ENCODE peak calls at places on chromosomes 4 and X, in eight cellular contexts. A is mammary epithelial cell, D is ovary, L is astrocyte, F is SJSA1, Y is GM23248, K is H7, V is K562. W is an unnamed sample. For H3K27me3, the result is how much of the 10 kb centered on the place peaks cover.

GRCh38 chrX:129961180-129962083 is 21.0 kb upstream of the BCORL1 start:
- DNase-seq in D (no peak), L (no peak), A (peak), V (peak), F (peak), Y (peak), K (peak), W (peak)

GRCh38 chrX:134377537-134377936 is 82.4 kb upstream of the HPRT1 start:
- DNase-seq in K (no peak), L (peak), F (peak), D (no peak), V (peak), A (peak), Y (peak), W (peak)

GRCh38 chr4:26212528-26212927 is 108.3 kb upstream of the RBPJ start:
- DNase-seq in L (no peak), F (no peak), A (no peak), D (no peak), K (no peak), V (no peak), Y (no peak), W (no peak)

GRCh38 chrX:69501433-69501832 is 2.7 kb upstream of the NALF2 start:
- DNase-seq in Y (no peak), A (no peak), V (peak), D (no peak), K (peak), L (no peak), F (no peak), W (peak)

GRCh38 chrX:154002215-154002719 is 17.4 kb downstream of the IRAK1 start:
- DNase-seq in Y (peak), K (no peak), L (peak), D (no peak), V (peak), F (no peak), A (no peak), W (no peak)

GRCh38 chr4:100257567-100257966 is 67.3 kb upstream of the DDIT4L start:
- DNase-seq in L (no peak), A (peak), Y (no peak), F (no peak), D (no peak), V (no peak), K (no peak), W (no peak)

GRCh38 chr4:168408620-168409019 is 71.7 kb downstream of the DDX60L start:
- DNase-seq in A (peak), Y (peak), F (peak), K (no peak), D (peak), L (peak), V (no peak), W (peak)

GRCh38 chr4:75248770-75249467 is 265.3 kb downstream of the RCHY1 start:
- DNase-seq in K (no peak), V (no peak), L (no peak), D (no peak), F (no peak), A (peak), Y (no peak), W (no peak)

GRCh38 chr4:155392486-155393184 is 15.9 kb upstream of the MAP9 start:
- DNase-seq in D (no peak), V (no peak), K (no peak), F (peak), Y (peak), L (peak), A (peak), W (peak)

GRCh38 chrX:72038868-72039267 is 92.8 kb downstream of the RTL5 start:
- DNase-seq in V (no peak), D (no peak), A (no peak), K (no peak), F (no peak), Y (no peak), L (no peak), W (no peak)

GRCh38 chrX:40100537-40101429 is 3.0 kb upstream of the BCOR start:
- DNase-seq in L (no peak), D (no peak), A (no peak), K (peak), V (no peak), Y (no peak), F (no peak), W (no peak)

GRCh38 chr4:2284161-2284933 is 22.4 kb upstream of the MXD4 start:
- DNase-seq in V (no peak), D (no peak), K (no peak), Y (no peak), F (no peak), L (no peak), A (no peak), W (no peak)

GRCh38 chr4:126697748-126698147 is 935.0 kb upstream of the INTU start:
- DNase-seq in K (no peak), F (no peak), Y (peak), L (peak), D (no peak), V (no peak), A (peak), W (no peak)

GRCh38 chr4:190020790-190021717 is 6.0 kb downstream of the FRG2 start:
- DNase-seq in L (peak), F (no peak), D (no peak), V (peak), A (peak), K (peak), Y (peak), W (peak)

GRCh38 chrX:150805736-150806135 is 92.7 kb downstream of the CD99L2 start:
- DNase-seq in A (no peak), K (no peak), F (no peak), D (no peak), V (no peak), Y (no peak), L (peak), W (no peak)

GRCh38 chr4:53804719-53805118 is 213.4 kb upstream of the LNX1 start:
- DNase-seq in Y (peak), L (no peak), D (no peak), V (peak), F (no peak), K (peak), A (peak), W (peak)

GRCh38 chr4:8165374-8165896 is 6.8 kb upstream of the ABLIM2 start:
- DNase-seq in D (no peak), Y (peak), V (no peak), A (no peak), F (no peak), K (no peak), L (no peak), W (no peak)

GRCh38 chr4:77202491-77202890 is 45.5 kb downstream of the CCNG2 start:
- DNase-seq in Y (no peak), A (peak), L (no peak), D (no peak), V (no peak), K (no peak), F (no peak), W (no peak)

GRCh38 chr4:24922416-24922815 is 9.6 kb upstream of the CCDC149 start:
- DNase-seq in V (no peak), Y (peak), D (no peak), L (peak), K (no peak), F (no peak), A (no peak), W (no peak)

GRCh38 chr4:40856836-40857362 is 107.1 kb downstream of the NSUN7 start:
- DNase-seq in D (peak), V (peak), L (peak), K (peak), Y (peak), A (peak), F (no peak), W (no peak)

GRCh38 chr4:136400829-136401228 is 1131.5 kb downstream of the PCDH18 start:
- DNase-seq in L (no peak), A (no peak), D (no peak), K (peak), F (no peak), Y (no peak), V (no peak), W (no peak)

GRCh38 chr4:83490876-83491450 is 6.1 kb upstream of the ABRAXAS1 start:
- DNase-seq in K (peak), Y (peak), L (no peak), D (no peak), V (peak), A (no peak), F (no peak), W (no peak)

GRCh38 chr4:188295899-188296298 is 156.7 kb downstream of the TRIML1 start:
- DNase-seq in F (no peak), L (no peak), A (peak), D (no peak), V (no peak), Y (no peak), K (no peak), W (peak)

DNA sequence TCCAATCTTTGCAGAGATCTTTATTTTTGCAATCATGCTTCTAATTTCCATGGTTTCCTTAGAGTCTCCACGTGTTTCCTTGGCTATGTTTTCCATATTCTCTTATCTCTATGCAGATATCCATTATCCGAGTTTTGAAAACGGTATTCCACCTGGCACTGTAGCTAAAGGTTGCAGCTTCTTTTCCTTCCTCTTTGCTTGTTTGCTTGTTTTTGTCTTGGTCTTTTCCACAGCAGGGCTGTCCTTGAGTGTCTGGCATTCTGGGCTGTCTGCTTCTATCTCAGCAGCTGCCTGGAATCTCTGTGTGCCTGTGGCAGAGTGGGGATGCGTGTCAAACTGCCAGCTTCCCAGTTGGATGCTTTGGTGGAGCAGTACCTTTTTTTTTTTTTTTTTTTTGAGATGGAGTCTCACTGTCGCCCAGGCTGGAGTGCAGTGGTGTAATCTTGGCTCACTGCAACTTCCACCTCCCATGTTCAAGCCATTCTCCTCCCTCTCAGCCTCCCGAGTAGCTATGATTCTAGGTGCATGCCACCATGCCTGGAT is 46.9 kb downstream of the WFS1 start:
- DNase-seq in A (no peak), F (no peak), Y (no peak), L (no peak), D (no peak), K (no peak), V (no peak), W (no peak)
- H3K27me3 ChIP-seq in A (under half), F (under half), Y (under half), L (under half), D (under half), K (under half), V (under half), W (under half)

GRCh38 chr4:80270321-80270720 is 3.9 kb downstream of the FGF5 start:
- DNase-seq in A (no peak), L (no peak), K (no peak), Y (no peak), D (no peak), V (no peak), F (no peak), W (no peak)
- H3K27me3 ChIP-seq in A (under half), L (under half), K (half or more), Y (under half), D (under half), V (under half), F (under half), W (under half)

DNA sequence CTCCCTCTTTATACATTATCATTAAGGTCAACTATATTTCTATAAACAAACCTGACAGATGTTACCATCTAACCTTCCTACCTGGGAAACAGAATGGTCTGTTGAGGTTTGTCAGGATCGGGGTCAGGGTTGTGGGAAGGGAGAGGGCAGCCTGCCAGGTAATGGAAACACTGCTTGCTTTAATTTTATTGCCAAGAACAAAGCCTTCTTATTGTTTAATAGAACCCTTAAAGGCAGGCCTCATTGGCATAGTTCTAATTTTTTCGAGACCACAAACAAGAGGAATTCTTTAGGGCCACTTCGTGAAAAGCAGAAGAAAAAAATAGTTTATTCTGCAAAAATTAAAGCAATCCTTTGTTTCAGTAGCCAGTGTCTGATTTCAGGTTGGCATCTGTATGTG is 113.2 kb downstream of the MID1 start:
- DNase-seq in D (peak), A (peak), K (no peak), L (peak), F (peak), V (no peak), Y (no peak), W (no peak)
- H3K27me3 ChIP-seq in D (under half), A (under half), K (under half), L (under half), F (under half), V (under half), Y (under half), W (under half)

GRCh38 chr4:175716956-175717355 is 95.1 kb downstream of the GPM6A start:
- DNase-seq in D (no peak), Y (no peak), V (no peak), F (no peak), A (no peak), K (no peak), L (no peak), W (no peak)

GRCh38 chr4:175720722-175721121 is 91.3 kb downstream of the GPM6A start:
- DNase-seq in K (no peak), Y (no peak), D (no peak), F (no peak), A (no peak), L (no peak), V (no peak), W (no peak)
- H3K27me3 ChIP-seq in K (under half), Y (under half), D (under half), F (under half), A (under half), L (under half), V (under half), W (under half)

GRCh38 chr4:113442821-113443220 is 318.7 kb downstream of the CAMK2D start:
- DNase-seq in K (no peak), F (no peak), Y (no peak), A (no peak), L (peak), D (no peak), V (no peak), W (no peak)

GRCh38 chr4:113446019-113446418 is 315.5 kb downstream of the CAMK2D start:
- DNase-seq in F (no peak), D (no peak), A (peak), K (no peak), Y (peak), V (no peak), L (peak), W (no peak)

GRCh38 chr4:113447061-113447460 is 314.5 kb downstream of the CAMK2D start:
- DNase-seq in F (no peak), V (no peak), A (peak), L (peak), K (no peak), Y (peak), D (no peak), W (no peak)

GRCh38 chr4:113445286-113445685 is 316.3 kb downstream of the CAMK2D start:
- DNase-seq in K (no peak), Y (peak), L (peak), A (peak), V (no peak), F (no peak), D (peak), W (peak)

GRCh38 chr4:113444386-113444785 is 317.2 kb downstream of the CAMK2D start:
- DNase-seq in D (no peak), Y (peak), K (no peak), A (peak), L (peak), F (no peak), V (no peak), W (no peak)
- H3K27me3 ChIP-seq in D (under half), Y (under half), K (under half), A (under half), L (under half), F (under half), V (under half), W (under half)

GRCh38 chrX:81202413-81202794 is 502 bp downstream of the SH3BGRL start:
- DNase-seq in V (no peak), A (peak), D (no peak), K (no peak), L (peak), Y (peak), F (no peak), W (no peak)

GRCh38 chrX:81206471-81206870 is 4.6 kb downstream of the SH3BGRL start:
- DNase-seq in A (no peak), K (no peak), F (no peak), L (no peak), V (no peak), D (no peak), Y (no peak), W (no peak)

GRCh38 chrX:81201692-81202412 is at the start of the genes HMGN5 and SH3BGRL:
- DNase-seq in K (peak), F (peak), A (peak), L (peak), Y (peak), V (peak), D (peak), W (peak)

DNA sequence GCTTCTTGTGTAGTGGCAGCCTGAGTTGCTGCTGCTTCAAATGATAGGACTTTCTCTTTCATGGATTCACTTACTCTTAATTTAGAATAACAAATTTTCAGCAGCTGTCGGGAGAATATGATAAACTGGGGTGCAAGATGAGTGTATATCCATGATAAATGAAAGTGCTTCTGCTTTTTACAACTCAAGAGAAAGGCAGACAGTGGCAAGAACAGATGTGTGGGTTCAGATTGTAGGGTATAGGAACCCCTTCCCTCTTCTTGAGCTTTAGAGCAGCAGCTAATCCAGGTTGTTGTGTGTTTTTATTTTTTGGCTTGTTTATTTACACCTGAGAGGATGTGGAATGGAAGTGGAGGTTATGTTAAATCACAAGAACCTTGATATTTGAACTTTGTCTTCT is 1.1 kb downstream of the SH3BGRL start:
- DNase-seq in Y (no peak), D (no peak), L (no peak), F (no peak), A (no peak), K (no peak), V (no peak), W (no peak)
- H3K27me3 ChIP-seq in Y (under half), D (under half), L (under half), F (under half), A (under half), K (under half), V (under half), W (under half)

DNA sequence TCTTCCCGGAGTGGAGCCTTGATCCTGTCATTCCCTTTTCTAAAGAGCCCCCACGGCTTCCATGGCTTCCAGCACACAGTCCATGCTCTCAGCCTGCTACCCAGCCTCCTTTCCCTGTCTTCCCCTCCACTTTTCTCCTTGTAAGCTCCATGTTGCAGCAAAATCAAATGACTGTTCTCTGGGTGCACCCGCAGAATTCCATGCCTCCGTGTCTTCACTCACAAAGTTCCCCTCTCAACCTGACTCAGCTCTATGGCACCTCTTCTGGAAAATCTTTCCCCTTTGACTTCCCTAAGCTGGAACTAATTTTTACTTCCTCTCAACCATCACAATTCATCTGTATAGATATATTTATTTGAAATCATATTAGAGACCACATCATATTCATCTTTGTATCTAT is 3.5 kb downstream of the SETD7 start:
- DNase-seq in Y (peak), A (no peak), D (no peak), V (no peak), K (no peak), F (no peak), L (peak), W (no peak)
- H3K27me3 ChIP-seq in Y (under half), A (under half), D (under half), V (under half), K (under half), F (under half), L (under half), W (under half)

GRCh38 chrX:94361241-94361640 is 687.2 kb downstream of the FAM133A start:
- DNase-seq in K (no peak), D (no peak), Y (no peak), F (no peak), V (no peak), L (no peak), A (peak), W (no peak)
- H3K27me3 ChIP-seq in K (under half), D (under half), Y (under half), F (under half), V (under half), L (under half), A (under half), W (under half)

GRCh38 chr4:185139736-185140135 is 3.3 kb upstream of the SLC25A4 start:
- DNase-seq in L (no peak), D (no peak), A (peak), Y (no peak), K (no peak), V (no peak), F (no peak), W (no peak)

GRCh38 chr4:185141777-185142176 is 1.3 kb upstream of the SLC25A4 start:
- DNase-seq in L (no peak), V (no peak), K (no peak), A (no peak), D (no peak), Y (no peak), F (no peak), W (no peak)

GRCh38 chr4:185134176-185134869 is 8.7 kb upstream of the SLC25A4 start:
- DNase-seq in V (peak), D (no peak), L (peak), F (no peak), A (peak), Y (peak), K (peak), W (no peak)

GRCh38 chr4:185137233-185137925 is 5.7 kb upstream of the SLC25A4 start:
- DNase-seq in A (no peak), V (no peak), L (no peak), K (no peak), D (peak), F (no peak), Y (no peak), W (no peak)

GRCh38 chr4:185138161-185138560 is 4.9 kb upstream of the SLC25A4 start:
- DNase-seq in F (no peak), K (no peak), V (no peak), D (no peak), L (no peak), A (no peak), Y (no peak), W (no peak)
- H3K27me3 ChIP-seq in F (under half), K (under half), V (under half), D (under half), L (under half), A (under half), Y (under half), W (under half)